ENCODE peak calls at places on chromosome 9, in four cellular contexts. One of them, this sample, is unnamed.

GRCh38 chr9:74521009-74521408 is 23.9 kb downstream of the RORB start:
- DNase-seq in ecto neural progenitor cell: no peak
- DNase-seq in Kasumi-1: no peak
- DNase-seq in A673: no peak
- DNase-seq in this sample: no peak

GRCh38 chr9:120872775-120873502 is 4.0 kb downstream of the PHF19 start:
- DNase-seq in ecto neural progenitor cell: no peak
- DNase-seq in Kasumi-1: no peak
- DNase-seq in A673: no peak
- DNase-seq in this sample: no peak

GRCh38 chr9:128937310-128938165 is 9.9 kb downstream of the DOLK start:
- DNase-seq in ecto neural progenitor cell: no peak
- DNase-seq in Kasumi-1: no peak
- DNase-seq in A673: no peak
- DNase-seq in this sample: no peak

GRCh38 chr9:134487066-134487710 is 154.4 kb upstream of the COL5A1 start:
- DNase-seq in ecto neural progenitor cell: no peak
- DNase-seq in Kasumi-1: no peak
- DNase-seq in A673: no peak
- DNase-seq in this sample: no peak

GRCh38 chr9:92963831-92964606 is 16.7 kb downstream of the FGD3 start:
- DNase-seq in ecto neural progenitor cell: no peak
- DNase-seq in Kasumi-1: peak; percentile 68
- DNase-seq in A673: no peak
- DNase-seq in this sample: peak; percentile 94

GRCh38 chr9:72305102-72305546 is 59.9 kb downstream of the ZFAND5 start:
- DNase-seq in ecto neural progenitor cell: peak; percentile 53
- DNase-seq in Kasumi-1: peak; percentile 97
- DNase-seq in A673: peak; percentile 96
- DNase-seq in this sample: no peak

GRCh38 chr9:111050819-111051218 is 12.5 kb upstream of the LPAR1 start:
- DNase-seq in ecto neural progenitor cell: no peak
- DNase-seq in Kasumi-1: no peak
- DNase-seq in A673: no peak
- DNase-seq in this sample: no peak

GRCh38 chr9:136204838-136205706 is at the start of gene LHX3:
- DNase-seq in ecto neural progenitor cell: peak; percentile 81
- DNase-seq in Kasumi-1: no peak
- DNase-seq in A673: no peak
- DNase-seq in this sample: peak; percentile 56

GRCh38 chr9:120500733-120501132 is 79.2 kb downstream of the CDK5RAP2 start:
- DNase-seq in ecto neural progenitor cell: no peak
- DNase-seq in Kasumi-1: no peak
- DNase-seq in A673: no peak
- DNase-seq in this sample: no peak

GRCh38 chr9:14139287-14139686 is 174.7 kb downstream of the NFIB start:
- DNase-seq in ecto neural progenitor cell: no peak
- DNase-seq in Kasumi-1: no peak
- DNase-seq in A673: no peak
- DNase-seq in this sample: no peak

GRCh38 chr9:112556497-112557085 is 70.0 kb downstream of the KIAA1958 start:
- DNase-seq in ecto neural progenitor cell: no peak
- DNase-seq in Kasumi-1: no peak
- DNase-seq in A673: no peak
- DNase-seq in this sample: no peak

GRCh38 chr9:38417003-38417965 is 7.0 kb downstream of the IGFBPL1 start:
- DNase-seq in ecto neural progenitor cell: no peak
- DNase-seq in Kasumi-1: peak; percentile 43
- DNase-seq in A673: peak; percentile 68
- DNase-seq in this sample: peak; percentile 85

GRCh38 chr9:135034106-135034505 is 53.4 kb upstream of the OLFM1 start:
- DNase-seq in ecto neural progenitor cell: no peak
- DNase-seq in Kasumi-1: no peak
- DNase-seq in A673: no peak
- DNase-seq in this sample: no peak

GRCh38 chr9:122227576-122227903 is 1.2 kb downstream of the LHX6 start:
- DNase-seq in ecto neural progenitor cell: no peak
- DNase-seq in Kasumi-1: no peak
- DNase-seq in A673: no peak
- DNase-seq in this sample: no peak

GRCh38 chr9:69971643-69972449 is 71.8 kb upstream of the MAMDC2 start:
- DNase-seq in ecto neural progenitor cell: peak; percentile 79
- DNase-seq in Kasumi-1: peak; percentile 35
- DNase-seq in A673: peak; percentile 60
- DNase-seq in this sample: peak; percentile 76

GRCh38 chr9:102506391-102506790 is 488.7 kb upstream of the CYLC2 start:
- DNase-seq in ecto neural progenitor cell: no peak
- DNase-seq in Kasumi-1: no peak
- DNase-seq in A673: no peak
- DNase-seq in this sample: no peak

GRCh38 chr9:82546131-82546530 is 516.8 kb downstream of the RASEF start:
- DNase-seq in ecto neural progenitor cell: no peak
- DNase-seq in Kasumi-1: no peak
- DNase-seq in A673: no peak
- DNase-seq in this sample: no peak

GRCh38 chr9:123372766-123373446 is 16.9 kb downstream of the CRB2 start:
- DNase-seq in ecto neural progenitor cell: no peak
- DNase-seq in Kasumi-1: no peak
- DNase-seq in A673: no peak
- DNase-seq in this sample: no peak

GRCh38 chr9:137333016-137333726 is 31.1 kb upstream of the NRARP start:
- DNase-seq in ecto neural progenitor cell: no peak
- DNase-seq in Kasumi-1: no peak
- DNase-seq in A673: no peak
- DNase-seq in this sample: no peak

GRCh38 chr9:36263662-36264061 is 5.4 kb upstream of the GNE start:
- DNase-seq in ecto neural progenitor cell: no peak
- DNase-seq in Kasumi-1: no peak
- DNase-seq in A673: no peak
- DNase-seq in this sample: peak; percentile 4

GRCh38 chr9:38039090-38039906 is 29.7 kb downstream of the SHB start:
- DNase-seq in ecto neural progenitor cell: no peak
- DNase-seq in Kasumi-1: no peak
- DNase-seq in A673: no peak
- DNase-seq in this sample: no peak

GRCh38 chr9:29390859-29391258 is 1817.6 kb upstream of the C9orf72 start:
- DNase-seq in ecto neural progenitor cell: no peak
- DNase-seq in Kasumi-1: no peak
- DNase-seq in A673: no peak
- DNase-seq in this sample: no peak

GRCh38 chr9:77016111-77016525 is 3.3 kb upstream of the FOXB2 start:
- DNase-seq in ecto neural progenitor cell: no peak
- DNase-seq in Kasumi-1: no peak
- DNase-seq in A673: no peak
- DNase-seq in this sample: no peak

GRCh38 chr9:111970827-111971226 is 74.2 kb downstream of the UGCG start:
- DNase-seq in ecto neural progenitor cell: no peak
- DNase-seq in Kasumi-1: no peak
- DNase-seq in A673: no peak
- DNase-seq in this sample: no peak

GRCh38 chr9:22416692-22417060 is 29.9 kb upstream of the DMRTA1 start:
- DNase-seq in ecto neural progenitor cell: no peak
- DNase-seq in Kasumi-1: no peak
- DNase-seq in A673: no peak
- DNase-seq in this sample: no peak

GRCh38 chr9:72791436-72791835 is 161.4 kb downstream of the ALDH1A1 start:
- DNase-seq in ecto neural progenitor cell: no peak
- DNase-seq in Kasumi-1: no peak
- DNase-seq in A673: no peak
- DNase-seq in this sample: no peak

GRCh38 chr9:4237748-4238511 is 61.9 kb downstream of the GLIS3 start:
- DNase-seq in ecto neural progenitor cell: peak; percentile 56
- DNase-seq in Kasumi-1: no peak
- DNase-seq in A673: no peak
- DNase-seq in this sample: no peak

GRCh38 chr9:13268469-13268868 is 11.0 kb downstream of the MPDZ start:
- DNase-seq in ecto neural progenitor cell: no peak
- DNase-seq in Kasumi-1: no peak
- DNase-seq in A673: peak; percentile 18
- DNase-seq in this sample: no peak

GRCh38 chr9:137772281-137772873 is 105.2 kb upstream of the CACNA1B start:
- DNase-seq in ecto neural progenitor cell: no peak
- DNase-seq in Kasumi-1: no peak
- DNase-seq in A673: no peak
- DNase-seq in this sample: peak; percentile 46

GRCh38 chr9:128159073-128159783 is 837 bp upstream of the BBLN start:
- DNase-seq in ecto neural progenitor cell: peak; percentile 51
- DNase-seq in Kasumi-1: peak; percentile 94
- DNase-seq in A673: no peak
- DNase-seq in this sample: peak; percentile 51

GRCh38 chr9:80605793-80606192 is 1034.0 kb downstream of the TLE4 start:
- DNase-seq in ecto neural progenitor cell: no peak
- DNase-seq in Kasumi-1: no peak
- DNase-seq in A673: no peak
- DNase-seq in this sample: no peak

GRCh38 chr9:16092627-16093091 is 539.8 kb downstream of the CCDC171 start:
- DNase-seq in ecto neural progenitor cell: peak; percentile 19
- DNase-seq in Kasumi-1: no peak
- DNase-seq in A673: no peak
- DNase-seq in this sample: no peak

GRCh38 chr9:106655966-106656365 is 207.0 kb upstream of the ZNF462 start:
- DNase-seq in ecto neural progenitor cell: no peak
- DNase-seq in Kasumi-1: no peak
- DNase-seq in A673: no peak
- DNase-seq in this sample: no peak

GRCh38 chr9:123696476-123696875 is 233.4 kb downstream of the DENND1A start:
- DNase-seq in ecto neural progenitor cell: no peak
- DNase-seq in Kasumi-1: no peak
- DNase-seq in A673: no peak
- DNase-seq in this sample: no peak

GRCh38 chr9:37333288-37333687 is 89.2 kb upstream of the GRHPR start:
- DNase-seq in ecto neural progenitor cell: no peak
- DNase-seq in Kasumi-1: peak; percentile 3
- DNase-seq in A673: no peak
- DNase-seq in this sample: no peak